ENCODE peak calls at places on chromosomes 6 and 20, in five cellular contexts. D, I, E, W and V are unnamed samples.

GRCh38 chr6:35042041-35042440 is 99.1 kb downstream of the TCP11 start:
- DNase-seq in D (peak; percentile 29), I (no peak), E (no peak), W (no peak), V (no peak)

GRCh38 chr6:88856566-88856965 is 106.9 kb downstream of the RNGTT start:
- DNase-seq in D (no peak), I (no peak), E (no peak), W (no peak), V (no peak)

GRCh38 chr6:138036955-138037592 is 70.1 kb downstream of the PERP start:
- DNase-seq in D (no peak), I (no peak), E (no peak), W (no peak), V (no peak)

GRCh38 chr6:47581591-47581990 is 104.0 kb downstream of the CD2AP start:
- DNase-seq in D (no peak), I (no peak), E (no peak), W (no peak), V (no peak)

GRCh38 chr6:34813028-34813742 is 21.3 kb downstream of the BLTP3A start:
- DNase-seq in D (no peak), I (no peak), E (no peak), W (no peak), V (no peak)

GRCh38 chr6:38012573-38012972 is 193.0 kb downstream of the ZFAND3 start:
- DNase-seq in D (no peak), I (no peak), E (peak; percentile 68), W (no peak), V (no peak)

GRCh38 chr6:162123797-162124196 is 603.8 kb downstream of the PRKN start:
- DNase-seq in D (no peak), I (no peak), E (peak; percentile 30), W (no peak), V (no peak)

GRCh38 chr6:3876131-3876530 is 27.0 kb downstream of the FAM50B start:
- DNase-seq in D (no peak), I (peak; percentile 42), E (no peak), W (peak; percentile 51), V (peak; percentile 91)

GRCh38 chr20:45407067-45407745 is 883 bp upstream of the DBNDD2 start:
- DNase-seq in D (peak; percentile 89), I (peak; percentile 22), E (no peak), W (peak; percentile 53), V (no peak)

GRCh38 chr6:82013561-82014275 is 233.8 kb downstream of the IBTK start:
- DNase-seq in D (no peak), I (no peak), E (peak; percentile 3), W (peak; percentile 17), V (no peak)

GRCh38 chr20:8126190-8126589 is 5.9 kb upstream of the PLCB1 start:
- DNase-seq in D (no peak), I (no peak), E (no peak), W (no peak), V (no peak)

GRCh38 chr6:36979343-36979742 is 6.7 kb downstream of the MTCH1 start:
- DNase-seq in D (peak; percentile 87), I (peak; percentile 71), E (no peak), W (peak; percentile 56), V (no peak)

GRCh38 chr6:26327450-26328264 is 37.3 kb upstream of the BTN3A2 start:
- DNase-seq in D (no peak), I (no peak), E (peak; percentile 80), W (no peak), V (no peak)

GRCh38 chr6:154962751-154963150 is 32.4 kb upstream of the TIAM2 start:
- DNase-seq in D (no peak), I (no peak), E (no peak), W (no peak), V (no peak)

GRCh38 chr20:60100780-60101179 is 142.6 kb downstream of the CDH26 start:
- DNase-seq in D (no peak), I (no peak), E (no peak), W (no peak), V (no peak)

GRCh38 chr6:42766163-42766670 is 15.6 kb upstream of the BICRAL start:
- DNase-seq in D (no peak), I (no peak), E (no peak), W (no peak), V (no peak)

GRCh38 chr6:75278474-75279077 is 6.0 kb downstream of the TMEM30A start:
- DNase-seq in D (no peak), I (no peak), E (no peak), W (no peak), V (no peak)

GRCh38 chr6:36677753-36678487 is 594 bp upstream of the CDKN1A start:
- DNase-seq in D (no peak), I (no peak), E (peak; percentile 35), W (no peak), V (no peak)

GRCh38 chr6:90000864-90001731 is 106.8 kb downstream of the GJA10 start:
- DNase-seq in D (no peak), I (no peak), E (no peak), W (no peak), V (no peak)

GRCh38 chr20:44468044-44468782 is 7.5 kb upstream of the TTPAL start:
- DNase-seq in D (no peak), I (no peak), E (no peak), W (no peak), V (no peak)

GRCh38 chr6:32583527-32583898 is 6.1 kb downstream of the HLA-DRB1 start:
- DNase-seq in D (no peak), I (no peak), E (no peak), W (no peak), V (no peak)
- TF ChIP-seq POLR2A in D (no peak), I (no peak), E (no peak), W (no peak), V (no peak)

GRCh38 chr6:54248994-54249393 is 59.2 kb upstream of the TINAG start:
- DNase-seq in D (no peak), I (no peak), E (no peak), W (no peak), V (no peak)
- TF ChIP-seq POLR2A in D (no peak), I (no peak), E (no peak), W (no peak), V (no peak)

GRCh38 chr6:40668203-40668602 is 81.0 kb upstream of the LRFN2 start:
- DNase-seq in D (no peak), I (no peak), E (no peak), W (no peak), V (no peak)

GRCh38 chr6:40674170-40674569 is 87.0 kb upstream of the LRFN2 start:
- DNase-seq in D (no peak), I (no peak), E (no peak), W (no peak), V (no peak)

GRCh38 chr6:40672118-40672517 is 85.0 kb upstream of the LRFN2 start:
- DNase-seq in D (no peak), I (no peak), E (no peak), W (no peak), V (no peak)

DNA sequence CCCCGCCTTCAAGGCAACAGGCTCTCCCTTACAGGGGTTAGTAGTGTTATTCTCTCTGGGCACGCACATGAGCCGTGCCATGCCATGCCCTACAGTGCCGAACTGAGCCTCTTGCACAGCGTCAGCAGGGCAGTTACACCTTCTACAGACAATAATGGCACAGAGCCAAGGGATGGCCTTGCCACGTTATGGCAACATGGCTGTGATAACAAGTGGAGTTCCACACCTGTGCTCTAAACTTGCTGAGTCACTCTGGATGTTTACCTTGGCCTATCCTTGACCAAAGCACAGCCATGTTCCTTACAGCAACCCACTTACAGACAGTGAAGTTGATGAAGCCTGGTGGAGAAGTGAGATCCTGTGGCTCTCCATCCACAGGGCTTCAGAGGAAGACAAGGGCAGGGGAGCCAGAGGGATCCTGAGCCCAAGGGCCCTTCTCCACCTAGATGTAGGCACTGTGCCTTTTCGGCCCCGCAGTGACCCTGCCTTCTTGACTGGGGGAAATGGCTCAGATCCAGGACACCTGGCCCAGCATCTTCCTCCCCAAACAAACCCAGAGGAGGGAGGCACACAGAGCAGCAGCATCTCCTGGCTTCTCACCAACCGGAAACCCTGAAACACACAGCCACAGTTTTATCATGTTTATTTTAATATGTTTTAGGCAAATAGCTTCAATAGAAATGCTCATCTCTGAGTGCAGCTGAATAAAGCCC is 84.3 kb upstream of the LRFN2 start:
- DNase-seq in D (no peak), I (peak; percentile 17), E (no peak), W (no peak), V (no peak)
- TF ChIP-seq POLR2A in D (no peak), I (no peak), E (no peak), W (no peak), V (no peak)

GRCh38 chr6:143060806-143061596 is at the start of gene AIG1:
- DNase-seq in D (no peak), I (no peak), E (no peak), W (peak; percentile 65), V (peak; percentile 84)
- TF ChIP-seq POLR2A in D (no peak), I (no peak), E (no peak), W (no peak), V (no peak)

GRCh38 chr20:62795023-62795761 is 1.1 kb upstream of the MRGBP start:
- DNase-seq in D (no peak), I (no peak), E (peak; percentile 89), W (peak; percentile 55), V (no peak)
- TF ChIP-seq POLR2A in D (peak; percentile 33), I (no peak), E (peak; percentile 95), W (no peak), V (no peak)